ENCODE peak calls at places on chromosome 1, in seven cellular contexts. S, M, B, Q, I, K and P are unnamed samples.

GRCh38 chr1:11355594-11356467 is 82.8 kb downstream of the UBIAD1 start:
- DNase-seq in S (no peak), M (no peak), B (peak), Q (peak), I (no peak), K (no peak), P (no peak)

GRCh38 chr1:16083486-16083885 is 10.0 kb upstream of the FAM131C start:
- DNase-seq in S (no peak), M (no peak), B (no peak), Q (no peak), I (peak), K (no peak), P (no peak)

GRCh38 chr1:214551052-214551435 is 358 bp downstream of the PTPN14 start:
- DNase-seq in S (peak), M (no peak), B (no peak), Q (peak), I (peak), K (no peak), P (peak)

GRCh38 chr1:24966724-24967346 is 36.8 kb upstream of the RUNX3 start:
- DNase-seq in S (peak), M (peak), B (no peak), Q (no peak), I (peak), K (peak), P (no peak)

GRCh38 chr1:86965012-86965826 is 50.8 kb downstream of the HS2ST1 start:
- DNase-seq in S (peak), M (peak), B (peak), Q (peak), I (no peak), K (peak), P (peak)

GRCh38 chr1:227281371-227281770 is 36.9 kb downstream of the CDC42BPA start:
- DNase-seq in S (no peak), M (no peak), B (no peak), Q (no peak), I (no peak), K (no peak), P (no peak)

GRCh38 chr1:37446874-37447273 is 27.5 kb upstream of the ZC3H12A start:
- DNase-seq in S (no peak), M (no peak), B (no peak), Q (no peak), I (no peak), K (no peak), P (no peak)

GRCh38 chr1:9020325-9020724 is 5.9 kb downstream of the SLC2A7 start:
- DNase-seq in S (no peak), M (no peak), B (no peak), Q (peak), I (no peak), K (no peak), P (no peak)

GRCh38 chr1:160169553-160170399 is 18.4 kb downstream of the ATP1A4 start:
- DNase-seq in S (no peak), M (no peak), B (no peak), Q (no peak), I (no peak), K (no peak), P (no peak)

GRCh38 chr1:53551428-53551995 is 92.3 kb downstream of the DMRTB1 start:
- DNase-seq in S (no peak), M (no peak), B (no peak), Q (no peak), I (peak), K (no peak), P (no peak)

GRCh38 chr1:201555593-201555945 is 16.6 kb downstream of the NAV1 start:
- DNase-seq in S (no peak), M (no peak), B (no peak), Q (no peak), I (no peak), K (no peak), P (peak)

GRCh38 chr1:206895320-206895719 is 1.9 kb upstream of the IL24 start:
- DNase-seq in S (no peak), M (no peak), B (peak), Q (no peak), I (no peak), K (no peak), P (no peak)

GRCh38 chr1:44775930-44776748 is 799 bp downstream of the RPS8 start:
- DNase-seq in S (peak), M (no peak), B (no peak), Q (no peak), I (peak), K (peak), P (no peak)

GRCh38 chr1:156540955-156541354 is 31.4 kb downstream of the IQGAP3 start:
- DNase-seq in S (peak), M (no peak), B (no peak), Q (no peak), I (no peak), K (peak), P (no peak)

GRCh38 chr1:17545354-17545753 is 5.9 kb downstream of the ARHGEF10L start:
- DNase-seq in S (peak), M (no peak), B (no peak), Q (no peak), I (no peak), K (peak), P (no peak)

GRCh38 chr1:115302390-115302961 is 35.6 kb downstream of the NGF start:
- DNase-seq in S (peak), M (no peak), B (no peak), Q (no peak), I (no peak), K (peak), P (peak)

GRCh38 chr1:88698140-88698539 is 14.1 kb downstream of the PKN2 start:
- DNase-seq in S (peak), M (no peak), B (no peak), Q (no peak), I (no peak), K (peak), P (no peak)

GRCh38 chr1:225644666-225645065 is 8.3 kb downstream of the ENAH start:
- DNase-seq in S (no peak), M (no peak), B (no peak), Q (no peak), I (no peak), K (no peak), P (no peak)

GRCh38 chr1:1069061-1069710 is 4.9 kb downstream of the RNF223 start:
- DNase-seq in S (peak), M (peak), B (peak), Q (peak), I (peak), K (peak), P (no peak)

GRCh38 chr1:107140703-107141490 is at the start of gene NTNG1:
- DNase-seq in S (peak), M (no peak), B (no peak), Q (peak), I (peak), K (no peak), P (no peak)

GRCh38 chr1:83901547-83902155 is 97.3 kb downstream of the TTLL7 start:
- DNase-seq in S (peak), M (no peak), B (no peak), Q (no peak), I (no peak), K (peak), P (no peak)

GRCh38 chr1:65418522-65419185 is 1.8 kb upstream of the LEPR start:
- DNase-seq in S (peak), M (no peak), B (no peak), Q (no peak), I (no peak), K (no peak), P (no peak)

GRCh38 chr1:221159608-221160007 is 280.4 kb downstream of the HLX start:
- DNase-seq in S (no peak), M (no peak), B (peak), Q (no peak), I (no peak), K (no peak), P (no peak)

GRCh38 chr1:10806966-10807365 is 10.5 kb upstream of the CASZ1 start:
- DNase-seq in S (no peak), M (no peak), B (no peak), Q (no peak), I (no peak), K (no peak), P (no peak)

GRCh38 chr1:53134961-53135734 is 7.3 kb downstream of the SLC1A7 start:
- DNase-seq in S (peak), M (no peak), B (no peak), Q (peak), I (no peak), K (peak), P (no peak)

GRCh38 chr1:75707191-75707590 is 17.3 kb upstream of the ACADM start:
- DNase-seq in S (no peak), M (no peak), B (no peak), Q (no peak), I (no peak), K (peak), P (no peak)

GRCh38 chr1:21021311-21021710 is 155.4 kb downstream of the EIF4G3 start:
- DNase-seq in S (no peak), M (no peak), B (no peak), Q (no peak), I (no peak), K (no peak), P (no peak)

GRCh38 chr1:203187306-203188264 is 1.1 kb upstream of the CHI3L1 start:
- DNase-seq in S (no peak), M (no peak), B (no peak), Q (no peak), I (no peak), K (peak), P (no peak)

GRCh38 chr1:245212221-245212710 is 57.5 kb downstream of the KIF26B start:
- DNase-seq in S (no peak), M (no peak), B (no peak), Q (no peak), I (no peak), K (no peak), P (no peak)

GRCh38 chr1:154442006-154442740 is 37.0 kb downstream of the IL6R start:
- DNase-seq in S (peak), M (no peak), B (no peak), Q (no peak), I (peak), K (peak), P (no peak)

GRCh38 chr1:41679994-41680393 is 195.5 kb upstream of the EDN2 start:
- DNase-seq in S (no peak), M (no peak), B (no peak), Q (no peak), I (peak), K (no peak), P (no peak)

GRCh38 chr1:4796999-4797375 is 142.6 kb downstream of the AJAP1 start:
- DNase-seq in S (no peak), M (no peak), B (no peak), Q (no peak), I (no peak), K (no peak), P (no peak)

GRCh38 chr1:12424150-12424549 is 193.9 kb downstream of the DHRS3 start:
- DNase-seq in S (peak), M (no peak), B (no peak), Q (no peak), I (no peak), K (peak), P (no peak)

GRCh38 chr1:156407344-156407743 is 38.3 kb downstream of the RHBG start:
- DNase-seq in S (no peak), M (no peak), B (no peak), Q (peak), I (no peak), K (no peak), P (no peak)

GRCh38 chr1:231317306-231318014 is 20.2 kb downstream of the EXOC8 start:
- DNase-seq in S (no peak), M (no peak), B (no peak), Q (no peak), I (no peak), K (no peak), P (no peak)

GRCh38 chr1:58739851-58740466 is 40.1 kb upstream of the MYSM1 start:
- DNase-seq in S (peak), M (peak), B (peak), Q (peak), I (no peak), K (peak), P (no peak)

GRCh38 chr1:244087021-244087560 is 36.0 kb downstream of the ZBTB18 start:
- DNase-seq in S (no peak), M (no peak), B (no peak), Q (no peak), I (no peak), K (no peak), P (no peak)